ENCODE peak calls at places on chromosomes 12 and 14, in six cellular contexts. K is stimulated activated CD8-positive, alpha-beta memory T cell treated with anti-CD3 and anti-CD28 coated beads, Interleukin-4, amount 100 ng/mL, for 1 hour; Z is sigmoid colon; G is hepatic stellate cell; N is myocyte; W is DMS 273 treated with DMSO at 0.1 percent for 48 hours. R is an unnamed sample.

GRCh38 chr12:127485528-127485927 is 781.4 kb upstream of the TMEM132C start:
- DNase-seq in K (no peak), Z (no peak), G (peak; percentile 40), N (peak; percentile 75), W (no peak), R (peak; percentile 41)

GRCh38 chr14:72851660-72852059 is 42.2 kb downstream of the DPF3 start:
- DNase-seq in K (no peak), Z (no peak), G (no peak), N (no peak), W (no peak), R (peak; percentile 72)

GRCh38 chr14:95146079-95146771 is 11.1 kb downstream of the DICER1 start:
- DNase-seq in K (no peak), Z (no peak), G (no peak), N (no peak), W (no peak), R (no peak)

GRCh38 chr12:12238605-12239004 is 28.2 kb downstream of the LRP6 start:
- DNase-seq in K (no peak), Z (no peak), G (no peak), N (no peak), W (no peak), R (no peak)

GRCh38 chr14:90487031-90487430 is 90.2 kb downstream of the CALM1 start:
- DNase-seq in K (no peak), Z (no peak), G (no peak), N (peak; percentile 64), W (peak; percentile 92), R (peak; percentile 97)

GRCh38 chr14:85535916-85536834 is 6.2 kb downstream of the FLRT2 start:
- DNase-seq in K (no peak), Z (no peak), G (peak; percentile 68), N (peak; percentile 62), W (no peak), R (peak; percentile 22)

GRCh38 chr14:46717211-46717610 is 65.6 kb upstream of the RPL10L start:
- DNase-seq in K (no peak), Z (no peak), G (no peak), N (no peak), W (no peak), R (no peak)

GRCh38 chr12:2877959-2878732 is 1.1 kb downstream of the RHNO1 start:
- DNase-seq in K (no peak), Z (peak; percentile 40), G (no peak), N (peak; percentile 12), W (no peak), R (no peak)

GRCh38 chr12:3496964-3497363 is 6.0 kb downstream of the PRMT8 start:
- DNase-seq in K (no peak), Z (no peak), G (no peak), N (no peak), W (no peak), R (peak; percentile 59)

GRCh38 chr14:77805703-77806102 is 5.8 kb downstream of the ADCK1 start:
- DNase-seq in K (no peak), Z (no peak), G (no peak), N (no peak), W (no peak), R (no peak)

GRCh38 chr12:59030415-59030814 is 110.1 kb upstream of the LRIG3 start:
- DNase-seq in K (no peak), Z (no peak), G (no peak), N (no peak), W (no peak), R (no peak)

GRCh38 chr14:61260939-61261776 is 20.0 kb downstream of the TMEM30B start:
- DNase-seq in K (no peak), Z (no peak), G (no peak), N (peak; percentile 64), W (no peak), R (no peak)

GRCh38 chr12:82912406-82912805 is 225.7 kb downstream of the TMTC2 start:
- DNase-seq in K (no peak), Z (no peak), G (no peak), N (no peak), W (no peak), R (no peak)

R was measured in NCI-H524.